ENCODE peak calls at places on chromosomes 7 and 10, in four cellular contexts. X is sigmoid colon, C is upper lobe of left lung, Y is thyroid gland. M is an unnamed sample. For H3K36me3, the result is how much of the 10 kb centered on the place peaks cover.

GRCh38 chr10:47253651-47254375 is 46.2 kb upstream of the GDF10 start:
- DNase-seq in Y (peak), X (peak), C (peak), M (no peak)

GRCh38 chr10:63157845-63158624 is 24.9 kb downstream of the NRBF2 start:
- DNase-seq in Y (peak), C (no peak), X (no peak), M (no peak)

GRCh38 chr7:27697861-27698430 is 35.3 kb upstream of the HIBADH start:
- DNase-seq in C (no peak), X (peak), Y (no peak), M (peak)

GRCh38 chr7:141880960-141881359 is 35.2 kb upstream of the OR9A4 start:
- DNase-seq in C (no peak), X (no peak), Y (no peak), M (no peak)

GRCh38 chr7:142568430-142569097 is 180.7 kb upstream of the PRSS1 start:
- DNase-seq in Y (no peak), C (no peak), X (no peak), M (no peak)

GRCh38 chr7:123647106-123647730 is 8.4 kb upstream of the LMOD2 start:
- DNase-seq in Y (no peak), C (no peak), X (no peak), M (no peak)

GRCh38 chr10:4201866-4202825 is 417.1 kb upstream of the KLF6 start:
- DNase-seq in C (no peak), Y (no peak), X (no peak), M (no peak)

GRCh38 chr7:94350729-94351128 is 44.0 kb upstream of the COL1A2 start:
- DNase-seq in X (no peak), C (no peak), Y (no peak), M (no peak)

GRCh38 chr10:108783897-108784296 is 1139.4 kb downstream of the XPNPEP1 start:
- DNase-seq in C (no peak), X (no peak), Y (no peak), M (no peak)

GRCh38 chr10:88986549-88987242 is 3.9 kb upstream of the FAS start:
- DNase-seq in Y (peak), C (no peak), X (no peak), M (no peak)

GRCh38 chr7:92785923-92786322 is 50.5 kb downstream of the CDK6 start:
- DNase-seq in Y (peak), C (no peak), X (peak), M (no peak)

GRCh38 chr7:106774768-106775551 is 90.1 kb upstream of the PIK3CG start:
- DNase-seq in C (no peak), Y (no peak), X (no peak), M (no peak)

GRCh38 chr10:122505011-122505410 is 43.7 kb downstream of the HTRA1 start:
- DNase-seq in Y (no peak), X (no peak), C (no peak), M (no peak)

GRCh38 chr10:96090463-96090800 is 39.7 kb upstream of the ZNF518A start:
- DNase-seq in C (no peak), Y (no peak), X (no peak), M (no peak)

GRCh38 chr10:96093948-96094347 is 36.1 kb upstream of the ZNF518A start:
- DNase-seq in C (no peak), X (no peak), Y (no peak), M (no peak)

GRCh38 chr10:96089116-96089515 is 41.0 kb upstream of the ZNF518A start:
- DNase-seq in Y (no peak), X (no peak), C (no peak), M (no peak)

GRCh38 chr10:96092999-96093767 is 36.9 kb upstream of the ZNF518A start:
- DNase-seq in Y (no peak), X (no peak), C (no peak), M (no peak)

DNA sequence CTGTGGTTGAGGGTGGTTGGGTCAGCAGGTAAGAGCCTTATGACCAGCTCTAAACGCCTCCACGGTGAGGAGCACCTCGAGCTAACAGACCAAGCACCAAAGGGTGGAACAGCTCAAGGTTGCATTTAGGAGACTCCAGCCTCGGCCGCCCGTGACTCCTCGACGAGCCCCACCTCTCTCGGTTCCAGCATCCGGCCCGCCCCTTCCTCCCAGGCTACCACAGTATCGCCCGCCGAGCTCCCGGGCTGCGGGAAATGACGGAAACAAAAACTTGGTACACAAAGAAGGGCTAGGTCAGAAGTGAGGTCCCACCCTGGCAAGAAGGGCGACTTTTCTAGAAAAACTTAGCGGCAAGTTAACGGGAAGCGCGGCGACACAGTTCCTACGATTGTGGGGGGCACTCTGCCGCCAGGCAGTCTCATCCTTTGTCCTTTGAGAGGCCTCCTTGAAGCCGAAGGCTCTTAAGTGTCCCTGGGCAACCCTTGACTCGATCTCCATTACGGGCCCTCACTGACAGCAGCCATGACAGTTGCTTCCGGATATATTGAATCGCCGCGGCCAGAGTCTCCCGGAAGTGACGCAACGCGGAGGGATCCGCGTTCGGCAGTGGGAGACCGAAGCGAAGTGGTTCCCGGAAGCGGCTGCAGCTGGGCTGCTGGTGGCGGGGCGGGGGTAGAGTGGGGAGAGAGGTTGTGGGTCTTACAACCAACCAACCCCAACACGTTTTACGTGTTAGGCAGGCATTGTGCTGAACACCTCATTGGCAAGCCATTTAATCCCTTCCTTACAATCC is 40.2 kb upstream of the ZNF518A start:
- DNase-seq in Y (peak), C (peak), X (peak), M (peak)
- TF ChIP-seq POLR2A in Y (no peak), C (peak), X (no peak), M (no peak)

GRCh38 chr7:41069635-41070034 is 633.3 kb downstream of the INHBA start:
- DNase-seq in X (no peak), C (no peak), Y (no peak), M (no peak)

GRCh38 chr7:41060796-41061195 is 642.1 kb downstream of the INHBA start:
- DNase-seq in X (no peak), C (no peak), Y (no peak), M (no peak)

GRCh38 chr7:41059796-41060195 is 643.1 kb downstream of the INHBA start:
- DNase-seq in X (no peak), C (no peak), Y (no peak), M (no peak)

GRCh38 chr7:41065663-41066062 is 637.2 kb downstream of the INHBA start:
- DNase-seq in X (no peak), Y (peak), C (no peak), M (no peak)
- H3K36me3 ChIP-seq in X (under half), Y (under half), C (under half), M (under half)

GRCh38 chr10:48598936-48599829 is 5.7 kb downstream of the ARHGAP22 start:
- DNase-seq in C (no peak), X (no peak), Y (no peak), M (no peak)

GRCh38 chr10:48595533-48595932 is 9.3 kb downstream of the ARHGAP22 start:
- DNase-seq in Y (no peak), C (no peak), X (no peak), M (no peak)

GRCh38 chr10:48599830-48600134 is 5.1 kb downstream of the ARHGAP22 start:
- DNase-seq in Y (no peak), X (no peak), C (no peak), M (no peak)

GRCh38 chr10:48600645-48601505 is 4.0 kb downstream of the ARHGAP22 start:
- DNase-seq in Y (no peak), X (peak), C (no peak), M (no peak)

GRCh38 chr10:48598243-48598935 is 6.5 kb downstream of the ARHGAP22 start:
- DNase-seq in X (no peak), Y (no peak), C (peak), M (no peak)
- TF ChIP-seq POLR2A in X (no peak), Y (no peak), C (no peak), M (no peak)

GRCh38 chr10:22542773-22543172 is 171.6 kb downstream of the PIP4K2A start:
- DNase-seq in C (peak), Y (no peak), X (no peak), M (no peak)

GRCh38 chr10:22541900-22542299 is 172.5 kb downstream of the PIP4K2A start:
- DNase-seq in X (no peak), Y (no peak), C (peak), M (no peak)

GRCh38 chr10:22548343-22548742 is 166.0 kb downstream of the PIP4K2A start:
- DNase-seq in C (no peak), Y (no peak), X (no peak), M (no peak)

GRCh38 chr10:22544325-22545068 is 169.9 kb downstream of the PIP4K2A start:
- DNase-seq in Y (peak), C (peak), X (no peak), M (no peak)

GRCh38 chr10:22545643-22546042 is 168.7 kb downstream of the PIP4K2A start:
- DNase-seq in C (no peak), Y (no peak), X (no peak), M (no peak)
- H3K36me3 ChIP-seq in C (under half), Y (under half), X (under half), M (under half)

GRCh38 chr7:2522780-2523433 is 3.3 kb downstream of the LFNG start:
- DNase-seq in X (no peak), Y (no peak), C (peak), M (no peak)

GRCh38 chr7:2524808-2525140 is 5.2 kb downstream of the LFNG start:
- DNase-seq in X (no peak), C (no peak), Y (no peak), M (no peak)

GRCh38 chr7:2525161-2525930 is 5.8 kb downstream of the LFNG start:
- DNase-seq in X (no peak), C (peak), Y (no peak), M (no peak)

GRCh38 chr7:2523461-2523905 is 3.9 kb downstream of the LFNG start:
- DNase-seq in X (no peak), C (peak), Y (no peak), M (no peak)

GRCh38 chr7:2523941-2524807 is 4.6 kb downstream of the LFNG start:
- DNase-seq in Y (peak), X (no peak), C (peak), M (no peak)
- TF ChIP-seq POLR2A in Y (no peak), X (no peak), C (no peak), M (no peak)

GRCh38 chr10:29470843-29471482 is 163.8 kb downstream of the SVIL start:
- DNase-seq in C (no peak), Y (no peak), X (no peak), M (no peak)
- H3K36me3 ChIP-seq in C (under half), Y (under half), X (half or more), M (under half)

GRCh38 chr7:66036382-66036781 is 39.2 kb upstream of the ASL start:
- DNase-seq in C (no peak), Y (no peak), X (no peak), M (no peak)

GRCh38 chr7:66039094-66039493 is 36.5 kb upstream of the ASL start:
- DNase-seq in Y (no peak), C (no peak), X (no peak), M (no peak)

GRCh38 chr7:66033471-66034385 is 41.9 kb upstream of the ASL start:
- DNase-seq in Y (no peak), C (no peak), X (no peak), M (no peak)

DNA sequence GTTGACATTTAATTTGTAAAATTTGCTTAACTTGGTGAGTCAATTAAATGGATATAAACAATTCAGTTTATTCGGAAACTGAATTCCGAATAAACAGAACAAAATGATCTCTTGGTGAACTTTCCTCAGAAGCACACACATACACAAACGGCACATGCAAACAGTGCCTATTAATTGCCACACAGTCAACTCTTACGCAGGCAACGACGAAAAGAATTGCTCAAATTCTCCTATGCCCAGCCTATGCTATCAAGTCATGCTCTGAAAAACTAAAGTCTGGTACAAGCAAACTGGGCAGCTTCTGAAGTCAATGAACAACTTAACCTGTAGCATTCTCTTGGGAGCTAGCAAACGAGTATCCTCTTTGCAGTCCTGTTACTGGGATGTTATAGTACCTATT is 38.8 kb upstream of the ASL start:
- DNase-seq in Y (no peak), C (no peak), X (no peak), M (no peak)
- TF ChIP-seq POLR2A in Y (no peak), C (no peak), X (no peak), M (no peak)

GRCh38 chr10:59825932-59826331 is 72.7 kb upstream of the MRLN start:
- DNase-seq in C (no peak), Y (no peak), X (no peak), M (no peak)
- H3K36me3 ChIP-seq in C (under half), Y (under half), X (under half), M (under half)

GRCh38 chr7:54788664-54789063 is 29.7 kb upstream of the SEC61G start:
- DNase-seq in Y (peak), C (no peak), X (peak), M (no peak)
- TF ChIP-seq POLR2A in Y (no peak), C (no peak), X (no peak), M (no peak)